ENCODE peak calls at places on chromosomes 12 and 14, in nine cellular contexts. C is CD8-positive, alpha-beta T cell; U is foreskin fibroblast; T is dorsolateral prefrontal cortex; F is fibroblast of mammary gland; S is GM23338; N is BE2C; V is neural progenitor cell; L is astrocyte of the spinal cord. R is an unnamed sample.
A peak's percentile ranks its signal among the peaks of the same experiment; 100 is the strongest.

GRCh38 chr14:38616959-38617358 is 361.1 kb upstream of the CLEC14A start:
- DNase-seq in S (peak; percentile 12), L (no peak), C (no peak), U (peak; percentile 36), T (peak; percentile 54), F (no peak), N (peak; percentile 64), V (no peak), R (no peak)

GRCh38 chr12:32296541-32296940 is 102.8 kb upstream of the FGD4 start:
- DNase-seq in F (peak; percentile 58), N (no peak), T (no peak), V (no peak), L (no peak), S (no peak), U (peak; percentile 20), C (no peak), R (no peak)

GRCh38 chr12:106081606-106082005 is 57.1 kb downstream of the NUAK1 start:
- DNase-seq in L (no peak), S (no peak), U (peak; percentile 16), N (no peak), T (no peak), V (no peak), C (no peak), F (no peak), R (no peak)

GRCh38 chr14:34232790-34233189 is 229.2 kb downstream of the SPTSSA start:
- DNase-seq in C (no peak), F (no peak), T (no peak), V (no peak), L (no peak), U (no peak), N (no peak), S (no peak), R (peak; percentile 39)

GRCh38 chr12:3085341-3086125 is 8.4 kb downstream of the TSPAN9 start:
- DNase-seq in F (no peak), L (no peak), T (no peak), C (no peak), U (no peak), N (no peak), V (no peak), S (no peak), R (no peak)

GRCh38 chr14:71190691-71191090 is 283.4 kb downstream of the PCNX1 start:
- DNase-seq in T (no peak), F (no peak), V (peak; percentile 15), U (no peak), S (no peak), N (no peak), L (no peak), C (no peak), R (no peak)

GRCh38 chr14:71652368-71652767 is 279.9 kb upstream of the RGS6 start:
- DNase-seq in F (no peak), T (no peak), N (no peak), S (no peak), C (no peak), V (no peak), U (no peak), L (no peak), R (no peak)

GRCh38 chr14:101006008-101006407 is 102.5 kb upstream of the RTL1 start:
- DNase-seq in U (no peak), C (no peak), N (no peak), S (no peak), T (no peak), L (no peak), F (no peak), V (no peak), R (no peak)

GRCh38 chr12:52687527-52688385 is 7.5 kb upstream of the KRT1 start:
- DNase-seq in U (no peak), T (no peak), V (no peak), F (no peak), S (no peak), N (no peak), C (no peak), L (no peak), R (peak; percentile 88)

GRCh38 chr12:56749853-56750252 is 2.3 kb downstream of the PRIM1 start:
- DNase-seq in F (no peak), L (no peak), C (no peak), S (no peak), T (no peak), U (no peak), V (no peak), N (no peak), R (no peak)

GRCh38 chr12:56753566-56753965 is 1.4 kb upstream of the PRIM1 start:
- DNase-seq in T (no peak), V (no peak), S (no peak), L (no peak), N (no peak), U (no peak), F (no peak), C (no peak), R (no peak)

GRCh38 chr12:56749364-56749763 is 2.8 kb downstream of the PRIM1 start:
- DNase-seq in S (no peak), T (no peak), V (no peak), C (no peak), L (no peak), N (no peak), U (no peak), F (no peak), R (no peak)

DNA sequence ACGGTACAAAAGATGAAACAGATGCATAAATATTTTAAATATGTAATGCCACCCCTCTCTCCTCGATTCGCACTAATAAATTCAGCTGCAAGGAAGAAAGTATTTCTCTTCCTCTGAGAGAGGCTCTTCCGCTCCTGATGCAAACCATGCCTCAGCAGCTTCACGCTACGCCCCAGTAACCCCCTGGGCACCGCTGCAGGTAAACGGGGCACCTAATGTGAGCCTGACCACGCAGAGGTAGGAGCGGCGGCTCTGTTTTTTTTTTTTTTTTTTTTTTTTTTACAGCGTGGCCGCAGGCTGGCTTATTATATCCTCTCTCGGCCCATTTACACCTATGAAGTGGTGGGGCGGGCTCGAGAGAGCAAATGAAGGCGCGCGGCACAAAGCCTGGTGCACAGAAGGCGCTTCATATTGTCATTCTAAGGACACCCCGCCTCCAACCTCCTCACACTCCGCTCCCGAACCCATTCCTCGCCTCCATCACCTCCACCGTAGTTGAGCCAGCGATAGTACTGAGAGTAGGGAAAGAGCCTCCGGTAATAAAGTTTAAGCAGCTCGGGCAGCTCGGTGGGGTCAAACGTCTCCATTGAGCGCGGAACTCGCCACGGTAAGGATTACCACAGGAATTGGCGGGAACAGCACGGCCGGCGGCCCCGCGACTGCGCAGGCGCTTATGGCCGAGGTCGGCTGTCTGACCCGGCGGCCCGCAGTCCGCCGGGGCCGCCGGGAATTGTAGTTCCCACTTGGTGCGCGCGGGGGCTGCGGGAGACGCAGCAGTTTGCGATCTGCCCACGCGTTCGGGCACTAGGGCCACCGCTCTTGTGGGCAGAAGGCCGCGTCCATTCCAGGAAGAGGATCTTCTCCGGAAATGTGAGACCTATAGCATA is at the start of gene PRIM1:
- DNase-seq in N (peak; percentile 94), S (peak; percentile 90), T (peak; percentile 90), C (peak; percentile 77), V (peak; percentile 95), F (peak; percentile 71), L (peak; percentile 77), U (peak; percentile 91), R (peak; percentile 70)
- TF ChIP-seq CTCF in N (no peak), S (no peak), T (peak; percentile 31), C (peak; percentile 23), V (no peak), F (no peak), L (no peak), U (no peak), R (no peak)

GRCh38 chr12:118109088-118109487 is 5.3 kb upstream of the VSIG10 start:
- DNase-seq in L (no peak), T (no peak), U (peak; percentile 7), C (no peak), N (no peak), V (no peak), S (no peak), F (no peak), R (no peak)
- H3K4me3 ChIP-seq in L (no peak overlapping the region), T (no peak overlapping the region), U (no peak overlapping the region), C (no peak overlapping the region), N (no peak overlapping the region), V (no peak overlapping the region), S (no peak overlapping the region), F (no peak overlapping the region), R (no peak overlapping the region)

GRCh38 chr14:85010186-85010585 is 519.8 kb upstream of the FLRT2 start:
- DNase-seq in F (peak; percentile 24), S (no peak), T (no peak), V (no peak), N (no peak), U (peak; percentile 13), L (no peak), C (no peak), R (peak; percentile 38)
- TF ChIP-seq CTCF in F (no peak), S (no peak), T (no peak), V (no peak), N (no peak), U (no peak), L (no peak), C (no peak), R (no peak)

DNA sequence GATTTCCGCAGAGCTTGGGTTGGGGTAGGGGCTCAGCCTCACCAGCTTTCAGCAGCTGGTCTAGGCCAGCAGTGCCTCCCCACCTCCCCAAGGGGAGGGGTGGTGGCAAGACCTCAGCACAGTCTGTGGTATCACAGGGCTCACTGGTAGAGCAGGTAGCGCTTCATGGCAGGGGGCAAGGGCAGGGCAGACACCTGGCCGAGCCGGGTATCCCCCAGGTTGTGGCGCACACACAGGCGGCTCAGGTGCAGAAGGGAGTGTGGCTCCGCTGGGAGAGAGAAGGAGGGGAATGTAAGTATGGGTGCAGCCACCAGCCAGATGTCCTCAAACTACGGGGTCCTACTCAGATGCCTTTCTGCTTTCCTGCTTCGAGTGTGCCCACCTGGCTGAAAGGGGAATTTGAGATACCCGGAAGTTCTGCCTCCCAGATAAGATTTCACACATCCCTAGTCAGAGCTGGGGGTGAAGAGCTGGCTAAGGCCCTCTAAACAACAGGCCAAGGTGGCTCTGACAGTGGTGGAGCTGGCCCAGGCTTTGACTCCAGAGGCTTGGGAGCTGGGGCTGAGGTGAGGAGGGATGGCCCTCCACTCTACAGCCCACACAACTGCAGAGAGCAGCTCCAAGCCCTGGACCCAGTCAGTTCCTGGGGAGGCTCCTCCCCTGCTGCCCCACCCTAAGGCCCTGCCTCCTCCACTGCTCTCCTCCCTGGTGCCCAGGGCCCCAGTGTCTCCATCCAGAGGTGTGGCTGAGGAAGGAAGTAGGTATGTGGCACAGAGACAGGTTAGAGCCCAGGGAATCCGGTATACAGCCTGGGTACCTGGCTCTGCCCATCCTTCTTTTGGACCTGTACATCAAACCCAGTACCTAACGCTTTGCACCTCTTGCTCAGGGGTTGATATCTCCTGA is 1.8 kb downstream of the SPSB2 start:
- DNase-seq in U (peak; percentile 73), V (peak; percentile 13), F (no peak), L (peak; percentile 5), C (no peak), N (peak; percentile 48), S (peak; percentile 36), T (no peak), R (peak; percentile 87)
- H3K4me3 ChIP-seq in U (peak overlapping the region; percentile 91), V (peak overlapping the region; percentile 81), F (peak overlapping the region; percentile 82), L (peak overlapping the region; percentile 63), C (peak overlapping the region; percentile 99), N (peak overlapping the region; percentile 86), S (peak overlapping the region; percentile 99), T (peak overlapping the region; percentile 89), R (peak overlapping the region; percentile 83)

DNA sequence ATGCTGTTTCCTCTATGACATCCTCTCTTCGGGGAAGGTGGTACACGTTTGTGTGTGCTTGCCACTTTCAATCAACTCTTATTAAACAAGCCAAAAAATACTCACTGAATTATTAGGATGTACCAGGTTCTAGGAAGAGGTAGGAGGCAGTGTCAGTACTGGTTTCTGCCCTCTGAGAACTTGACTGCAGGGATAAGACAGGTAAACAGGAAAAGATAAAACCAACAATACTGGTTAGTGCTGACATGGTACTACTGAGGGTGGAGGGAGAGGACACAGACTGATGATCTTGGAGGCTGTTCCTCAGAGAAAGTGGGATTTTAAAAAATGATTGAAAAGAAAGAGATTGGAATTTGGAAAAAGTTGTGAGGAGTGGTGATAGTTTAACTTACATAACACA is 295.2 kb upstream of the PWP1 start:
- DNase-seq in V (no peak), F (no peak), U (no peak), S (no peak), T (no peak), L (no peak), C (no peak), N (no peak), R (no peak)
- TF ChIP-seq CTCF in V (no peak), F (no peak), U (no peak), S (no peak), T (no peak), L (no peak), C (no peak), N (no peak), R (no peak)